ENCODE peak calls at places on chromosomes 11 and 22, in seven cellular contexts. One of them, this sample, is unnamed.

GRCh38 chr11:131874070-131874469 is 503.7 kb downstream of the NTM start:
- DNase-seq in fibroblast of the aortic adventitia: no peak
- DNase-seq in right atrium auricular region: no peak
- DNase-seq in lower leg skin: no peak
- DNase-seq in glutamatergic neuron: no peak
- DNase-seq in fibroblast of lung: no peak
- DNase-seq in cardiac muscle cell: no peak
- DNase-seq in this sample: no peak

GRCh38 chr11:36222755-36223635 is 66.2 kb downstream of the COMMD9 start:
- DNase-seq in fibroblast of the aortic adventitia: peak
- DNase-seq in right atrium auricular region: no peak
- DNase-seq in lower leg skin: no peak
- DNase-seq in glutamatergic neuron: no peak
- DNase-seq in fibroblast of lung: peak
- DNase-seq in cardiac muscle cell: no peak
- DNase-seq in this sample: no peak

GRCh38 chr22:19559324-19559811 is 35.2 kb upstream of the CLDN5 start:
- DNase-seq in fibroblast of the aortic adventitia: no peak
- DNase-seq in right atrium auricular region: no peak
- DNase-seq in lower leg skin: no peak
- DNase-seq in glutamatergic neuron: no peak
- DNase-seq in fibroblast of lung: no peak
- DNase-seq in cardiac muscle cell: no peak
- DNase-seq in this sample: no peak

GRCh38 chr11:71286701-71287643 is 34.6 kb upstream of the SHANK2 start:
- DNase-seq in fibroblast of the aortic adventitia: peak
- DNase-seq in right atrium auricular region: no peak
- DNase-seq in lower leg skin: no peak
- DNase-seq in glutamatergic neuron: no peak
- DNase-seq in fibroblast of lung: peak
- DNase-seq in cardiac muscle cell: no peak
- DNase-seq in this sample: no peak

GRCh38 chr11:64459016-64459415 is 100.1 kb downstream of the RPS6KA4 start:
- DNase-seq in fibroblast of the aortic adventitia: no peak
- DNase-seq in right atrium auricular region: no peak
- DNase-seq in lower leg skin: no peak
- DNase-seq in glutamatergic neuron: no peak
- DNase-seq in fibroblast of lung: peak
- DNase-seq in cardiac muscle cell: no peak
- DNase-seq in this sample: no peak

GRCh38 chr22:30636226-30637077 is 871 bp downstream of the SLC35E4 start:
- DNase-seq in fibroblast of the aortic adventitia: peak
- DNase-seq in right atrium auricular region: no peak
- DNase-seq in lower leg skin: peak
- DNase-seq in glutamatergic neuron: no peak
- DNase-seq in fibroblast of lung: peak
- DNase-seq in cardiac muscle cell: no peak
- DNase-seq in this sample: no peak

GRCh38 chr11:44162662-44163061 is 67.2 kb downstream of the EXT2 start:
- DNase-seq in fibroblast of the aortic adventitia: no peak
- DNase-seq in right atrium auricular region: no peak
- DNase-seq in lower leg skin: no peak
- DNase-seq in glutamatergic neuron: no peak
- DNase-seq in fibroblast of lung: no peak
- DNase-seq in cardiac muscle cell: no peak
- DNase-seq in this sample: no peak

GRCh38 chr11:65438257-65439151 is 15.9 kb downstream of the NEAT1 start:
- DNase-seq in fibroblast of the aortic adventitia: peak
- DNase-seq in right atrium auricular region: no peak
- DNase-seq in lower leg skin: no peak
- DNase-seq in glutamatergic neuron: no peak
- DNase-seq in fibroblast of lung: peak
- DNase-seq in cardiac muscle cell: no peak
- DNase-seq in this sample: no peak

GRCh38 chr11:128728767-128729587 is 35.1 kb downstream of the FLI1 start:
- DNase-seq in fibroblast of the aortic adventitia: no peak
- DNase-seq in right atrium auricular region: no peak
- DNase-seq in lower leg skin: no peak
- DNase-seq in glutamatergic neuron: no peak
- DNase-seq in fibroblast of lung: no peak
- DNase-seq in cardiac muscle cell: no peak
- DNase-seq in this sample: no peak

GRCh38 chr11:58594826-58595225 is 16.0 kb downstream of the ZFP91 start:
- DNase-seq in fibroblast of the aortic adventitia: no peak
- DNase-seq in right atrium auricular region: no peak
- DNase-seq in lower leg skin: no peak
- DNase-seq in glutamatergic neuron: no peak
- DNase-seq in fibroblast of lung: no peak
- DNase-seq in cardiac muscle cell: no peak
- DNase-seq in this sample: no peak

GRCh38 chr11:121524233-121524631 is 71.5 kb upstream of the SORL1-AS1 start:
- DNase-seq in fibroblast of the aortic adventitia: no peak
- DNase-seq in right atrium auricular region: no peak
- DNase-seq in lower leg skin: no peak
- DNase-seq in glutamatergic neuron: peak
- DNase-seq in fibroblast of lung: no peak
- DNase-seq in cardiac muscle cell: peak
- DNase-seq in this sample: no peak

GRCh38 chr22:37021710-37022482 is 2.4 kb downstream of the MPST start:
- DNase-seq in fibroblast of the aortic adventitia: peak
- DNase-seq in right atrium auricular region: no peak
- DNase-seq in lower leg skin: no peak
- DNase-seq in glutamatergic neuron: peak
- DNase-seq in fibroblast of lung: peak
- DNase-seq in cardiac muscle cell: peak
- DNase-seq in this sample: peak

GRCh38 chr22:41781508-41781906 is 19.0 kb upstream of the CCDC134 start:
- DNase-seq in fibroblast of the aortic adventitia: no peak
- DNase-seq in right atrium auricular region: no peak
- DNase-seq in lower leg skin: no peak
- DNase-seq in glutamatergic neuron: no peak
- DNase-seq in fibroblast of lung: no peak
- DNase-seq in cardiac muscle cell: no peak
- DNase-seq in this sample: no peak

GRCh38 chr11:110587972-110588371 is 124.3 kb downstream of the ARHGAP20 start:
- DNase-seq in fibroblast of the aortic adventitia: no peak
- DNase-seq in right atrium auricular region: no peak
- DNase-seq in lower leg skin: no peak
- DNase-seq in glutamatergic neuron: no peak
- DNase-seq in fibroblast of lung: no peak
- DNase-seq in cardiac muscle cell: no peak
- DNase-seq in this sample: no peak

GRCh38 chr11:93654266-93654665 is 7.2 kb upstream of the CEP295 start:
- DNase-seq in fibroblast of the aortic adventitia: no peak
- DNase-seq in right atrium auricular region: no peak
- DNase-seq in lower leg skin: no peak
- DNase-seq in glutamatergic neuron: no peak
- DNase-seq in fibroblast of lung: no peak
- DNase-seq in cardiac muscle cell: no peak
- DNase-seq in this sample: no peak

GRCh38 chr22:29988719-29989118 is 91.5 kb upstream of the HORMAD2 start:
- DNase-seq in fibroblast of the aortic adventitia: peak
- DNase-seq in right atrium auricular region: no peak
- DNase-seq in lower leg skin: no peak
- DNase-seq in glutamatergic neuron: no peak
- DNase-seq in fibroblast of lung: no peak
- DNase-seq in cardiac muscle cell: no peak
- DNase-seq in this sample: no peak

GRCh38 chr11:80638296-80638695 is 1197.5 kb upstream of the TENM4 start:
- DNase-seq in fibroblast of the aortic adventitia: no peak
- DNase-seq in right atrium auricular region: no peak
- DNase-seq in lower leg skin: no peak
- DNase-seq in glutamatergic neuron: no peak
- DNase-seq in fibroblast of lung: no peak
- DNase-seq in cardiac muscle cell: no peak
- DNase-seq in this sample: no peak

GRCh38 chr11:129589190-129589589 is 213.5 kb downstream of the BARX2 start:
- DNase-seq in fibroblast of the aortic adventitia: no peak
- DNase-seq in right atrium auricular region: no peak
- DNase-seq in lower leg skin: no peak
- DNase-seq in glutamatergic neuron: no peak
- DNase-seq in fibroblast of lung: no peak
- DNase-seq in cardiac muscle cell: peak
- DNase-seq in this sample: no peak

GRCh38 chr11:15519124-15519791 is 404.5 kb downstream of the INSC start:
- DNase-seq in fibroblast of the aortic adventitia: no peak
- DNase-seq in right atrium auricular region: no peak
- DNase-seq in lower leg skin: no peak
- DNase-seq in glutamatergic neuron: no peak
- DNase-seq in fibroblast of lung: no peak
- DNase-seq in cardiac muscle cell: no peak
- DNase-seq in this sample: no peak

GRCh38 chr22:24416095-24416494 is 11.3 kb upstream of the ADORA2A start:
- DNase-seq in fibroblast of the aortic adventitia: no peak
- DNase-seq in right atrium auricular region: no peak
- DNase-seq in lower leg skin: no peak
- DNase-seq in glutamatergic neuron: peak
- DNase-seq in fibroblast of lung: no peak
- DNase-seq in cardiac muscle cell: no peak
- DNase-seq in this sample: no peak

GRCh38 chr11:9214765-9215164 is 50.4 kb downstream of the DENND5A start:
- DNase-seq in fibroblast of the aortic adventitia: peak
- DNase-seq in right atrium auricular region: no peak
- DNase-seq in lower leg skin: no peak
- DNase-seq in glutamatergic neuron: no peak
- DNase-seq in fibroblast of lung: peak
- DNase-seq in cardiac muscle cell: no peak
- DNase-seq in this sample: no peak

GRCh38 chr11:9219115-9219514 is 46.0 kb downstream of the DENND5A start:
- DNase-seq in fibroblast of the aortic adventitia: peak
- DNase-seq in right atrium auricular region: no peak
- DNase-seq in lower leg skin: no peak
- DNase-seq in glutamatergic neuron: no peak
- DNase-seq in fibroblast of lung: peak
- DNase-seq in cardiac muscle cell: no peak
- DNase-seq in this sample: no peak

GRCh38 chr11:9222654-9223053 is 42.5 kb downstream of the DENND5A start:
- DNase-seq in fibroblast of the aortic adventitia: no peak
- DNase-seq in right atrium auricular region: no peak
- DNase-seq in lower leg skin: no peak
- DNase-seq in glutamatergic neuron: no peak
- DNase-seq in fibroblast of lung: no peak
- DNase-seq in cardiac muscle cell: no peak
- DNase-seq in this sample: no peak

DNA sequence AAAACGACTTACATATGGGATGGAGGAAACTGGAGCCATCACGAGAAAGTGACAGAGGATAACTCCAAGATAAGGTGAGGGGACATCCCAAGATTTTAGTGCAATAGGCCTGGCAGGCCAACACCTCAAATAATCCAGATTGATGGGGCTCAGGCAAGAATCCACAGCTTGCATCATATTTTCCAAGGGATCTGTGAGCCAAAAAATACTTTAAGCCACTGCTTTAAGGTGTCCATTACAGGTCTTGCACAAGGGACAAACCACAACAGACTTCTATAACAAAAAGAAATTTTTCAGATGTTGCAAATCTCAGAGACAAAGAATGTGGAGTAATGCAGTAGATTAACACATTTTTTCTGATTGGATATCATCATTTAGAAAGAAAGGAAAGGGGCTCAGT is 45.6 kb downstream of the DENND5A start:
- DNase-seq in fibroblast of the aortic adventitia: peak
- DNase-seq in right atrium auricular region: no peak
- DNase-seq in lower leg skin: peak
- DNase-seq in glutamatergic neuron: no peak
- DNase-seq in fibroblast of lung: peak
- DNase-seq in cardiac muscle cell: no peak
- DNase-seq in this sample: no peak
- TF ChIP-seq CTCF in fibroblast of the aortic adventitia: no peak
- TF ChIP-seq CTCF in right atrium auricular region: no peak
- TF ChIP-seq CTCF in lower leg skin: no peak
- TF ChIP-seq CTCF in glutamatergic neuron: no peak
- TF ChIP-seq CTCF in fibroblast of lung: no peak
- TF ChIP-seq CTCF in cardiac muscle cell: no peak
- TF ChIP-seq CTCF in this sample: no peak

DNA sequence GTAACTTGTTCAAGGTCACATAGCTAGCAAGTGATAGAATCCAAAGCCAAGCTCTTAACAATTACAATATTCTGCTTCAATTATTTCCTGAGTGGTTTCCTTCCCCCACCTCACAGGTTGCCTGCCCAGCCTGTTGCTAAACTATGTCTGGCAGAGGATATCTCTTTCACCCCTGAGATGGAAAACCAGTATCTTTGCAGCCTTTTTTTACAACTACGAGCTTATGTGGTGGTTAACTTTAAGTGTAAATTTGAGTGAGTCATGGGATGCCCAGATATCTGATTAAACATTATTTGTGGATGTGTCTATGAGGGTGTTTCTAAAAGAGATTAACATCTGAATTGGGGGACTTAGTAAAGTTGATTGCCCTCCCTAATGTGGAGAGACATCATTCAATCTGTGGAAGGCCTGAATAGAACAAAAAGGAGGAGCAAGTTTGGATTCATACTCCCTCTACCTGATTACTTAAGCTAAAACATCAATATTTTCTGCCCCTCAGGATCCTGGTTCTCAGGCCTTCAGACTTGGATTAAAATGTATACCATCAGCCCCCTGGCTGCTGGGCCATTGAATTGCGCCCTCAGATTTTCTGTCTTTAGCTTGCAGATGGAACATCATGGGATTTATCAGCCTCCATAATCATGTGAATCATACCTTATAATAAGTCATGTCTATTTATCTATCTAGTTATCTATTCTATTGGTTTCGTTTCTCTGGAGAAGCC is 911.9 kb downstream of the METTL15 start:
- DNase-seq in fibroblast of the aortic adventitia: peak
- DNase-seq in right atrium auricular region: no peak
- DNase-seq in lower leg skin: no peak
- DNase-seq in glutamatergic neuron: peak
- DNase-seq in fibroblast of lung: peak
- DNase-seq in cardiac muscle cell: peak
- DNase-seq in this sample: peak
- TF ChIP-seq CTCF in fibroblast of the aortic adventitia: peak
- TF ChIP-seq CTCF in right atrium auricular region: peak
- TF ChIP-seq CTCF in lower leg skin: no peak
- TF ChIP-seq CTCF in glutamatergic neuron: peak
- TF ChIP-seq CTCF in fibroblast of lung: peak
- TF ChIP-seq CTCF in cardiac muscle cell: peak
- TF ChIP-seq CTCF in this sample: peak

GRCh38 chr11:67439321-67440228 is 2.1 kb upstream of the PTPRCAP start:
- DNase-seq in fibroblast of the aortic adventitia: no peak
- DNase-seq in right atrium auricular region: no peak
- DNase-seq in lower leg skin: no peak
- DNase-seq in glutamatergic neuron: no peak
- DNase-seq in fibroblast of lung: no peak
- DNase-seq in cardiac muscle cell: no peak
- DNase-seq in this sample: no peak
- TF ChIP-seq CTCF in fibroblast of the aortic adventitia: peak
- TF ChIP-seq CTCF in right atrium auricular region: no peak
- TF ChIP-seq CTCF in lower leg skin: no peak
- TF ChIP-seq CTCF in glutamatergic neuron: no peak
- TF ChIP-seq CTCF in fibroblast of lung: peak
- TF ChIP-seq CTCF in cardiac muscle cell: no peak
- TF ChIP-seq CTCF in this sample: no peak

DNA sequence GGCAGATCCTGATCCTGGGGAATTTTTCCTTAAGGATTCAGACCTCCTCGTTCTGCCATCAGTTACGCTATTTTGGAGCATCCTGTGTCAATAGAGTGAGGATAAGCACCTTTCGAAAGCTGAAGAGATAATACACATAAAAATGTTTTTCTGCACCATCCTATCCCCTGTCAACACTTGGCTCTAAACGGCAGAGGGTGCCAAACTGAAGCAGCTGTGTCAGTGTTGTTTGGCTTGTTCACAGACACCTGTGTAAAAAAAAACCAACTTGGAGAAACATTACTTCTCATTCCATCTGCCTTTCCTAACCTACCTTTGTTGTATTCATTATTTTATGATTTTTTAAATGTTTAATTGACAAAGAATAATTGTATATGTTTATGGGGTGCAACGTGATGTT is 417.0 kb upstream of the DDI1 start:
- DNase-seq in fibroblast of the aortic adventitia: no peak
- DNase-seq in right atrium auricular region: no peak
- DNase-seq in lower leg skin: no peak
- DNase-seq in glutamatergic neuron: no peak
- DNase-seq in fibroblast of lung: no peak
- DNase-seq in cardiac muscle cell: peak
- DNase-seq in this sample: no peak
- TF ChIP-seq CTCF in fibroblast of the aortic adventitia: no peak
- TF ChIP-seq CTCF in right atrium auricular region: peak
- TF ChIP-seq CTCF in lower leg skin: no peak
- TF ChIP-seq CTCF in glutamatergic neuron: no peak
- TF ChIP-seq CTCF in fibroblast of lung: peak
- TF ChIP-seq CTCF in cardiac muscle cell: peak
- TF ChIP-seq CTCF in this sample: no peak